ENCODE peak calls at places on chromosomes 4 and X, in seven cellular contexts. S is brain microvascular endothelial cell, Q is SK-N-SH, H is foreskin fibroblast, R is body of pancreas, C is testis, A is tibial nerve. J is an unnamed sample.

GRCh38 chrX:103756736-103757135 is 19.9 kb upstream of the PLP1 start:
- DNase-seq in S (no peak), Q (no peak), H (no peak), R (no peak), C (no peak), A (no peak), J (no peak)

GRCh38 chrX:139566981-139567380 is 36.4 kb downstream of the F9 start:
- DNase-seq in S (no peak), Q (no peak), H (no peak), R (no peak), C (no peak), A (no peak), J (no peak)

GRCh38 chr4:97593248-97593647 is 550.0 kb downstream of the STPG2 start:
- DNase-seq in S (no peak), Q (peak), H (no peak), R (no peak), C (no peak), A (no peak), J (no peak)

GRCh38 chr4:142548491-142548890 is 297.6 kb downstream of the INPP4B start:
- DNase-seq in S (no peak), Q (no peak), H (peak), R (no peak), C (no peak), A (no peak), J (no peak)

GRCh38 chr4:3070709-3071500 is 3.4 kb downstream of the HTT-AS start:
- DNase-seq in S (peak), Q (no peak), H (peak), R (no peak), C (no peak), A (no peak), J (no peak)

GRCh38 chrX:150544835-150545790 is 23.3 kb upstream of the MTM1 start:
- DNase-seq in S (no peak), Q (no peak), H (no peak), R (no peak), C (peak), A (no peak), J (no peak)

GRCh38 chrX:1440506-1440905 is 12.2 kb downstream of the ASMTL start:
- DNase-seq in S (no peak), Q (no peak), H (no peak), R (no peak), C (no peak), A (no peak), J (no peak)

GRCh38 chr4:78210694-78211093 is 153.6 kb downstream of the FRAS1 start:
- DNase-seq in S (no peak), Q (no peak), H (no peak), R (no peak), C (no peak), A (no peak), J (no peak)

GRCh38 chr4:144817081-144817480 is 171.1 kb downstream of the HHIP start:
- DNase-seq in S (no peak), Q (no peak), H (no peak), R (no peak), C (no peak), A (no peak), J (no peak)

GRCh38 chr4:7358100-7358735 is 76.5 kb downstream of the PSAPL1 start:
- DNase-seq in S (peak), Q (no peak), H (peak), R (no peak), C (no peak), A (no peak), J (no peak)

GRCh38 chr4:16995451-16995850 is 97.0 kb upstream of the LDB2 start:
- DNase-seq in S (no peak), Q (no peak), H (no peak), R (no peak), C (no peak), A (no peak), J (no peak)

GRCh38 chr4:86493460-86493859 is 100.7 kb upstream of the PTPN13 start:
- DNase-seq in S (no peak), Q (no peak), H (peak), R (no peak), C (no peak), A (no peak), J (no peak)

GRCh38 chr4:177220376-177220775 is 89.3 kb upstream of the NEIL3 start:
- DNase-seq in S (peak), Q (no peak), H (peak), R (no peak), C (no peak), A (no peak), J (no peak)

GRCh38 chrX:101550362-101550761 is at the start of gene ARMCX1:
- DNase-seq in S (peak), Q (peak), H (peak), R (peak), C (peak), A (peak), J (peak)

GRCh38 chr4:86967061-86967460 is 32.2 kb downstream of the AFF1 start:
- DNase-seq in S (no peak), Q (no peak), H (no peak), R (no peak), C (no peak), A (no peak), J (no peak)

GRCh38 chrX:40090961-40091360 is 6.8 kb downstream of the BCOR start:
- DNase-seq in S (no peak), Q (no peak), H (no peak), R (no peak), C (no peak), A (no peak), J (no peak)

GRCh38 chrX:40090050-40090804 is 7.5 kb downstream of the BCOR start:
- DNase-seq in S (no peak), Q (peak), H (peak), R (peak), C (peak), A (no peak), J (no peak)

GRCh38 chr4:8644461-8644891 is 51.9 kb downstream of the CPZ start:
- DNase-seq in S (no peak), Q (no peak), H (no peak), R (no peak), C (no peak), A (no peak), J (no peak)

GRCh38 chr4:29151584-29151983 is 1568.6 kb upstream of the PCDH7 start:
- DNase-seq in S (no peak), Q (no peak), H (no peak), R (no peak), C (no peak), A (no peak), J (no peak)

GRCh38 chrX:153353416-153353815 is 19.5 kb downstream of the ZNF275 start:
- DNase-seq in S (no peak), Q (no peak), H (peak), R (no peak), C (no peak), A (no peak), J (no peak)
- TF ChIP-seq CTCF in S (no peak), Q (no peak), H (no peak), R (no peak), C (no peak), A (no peak), J (no peak)

DNA sequence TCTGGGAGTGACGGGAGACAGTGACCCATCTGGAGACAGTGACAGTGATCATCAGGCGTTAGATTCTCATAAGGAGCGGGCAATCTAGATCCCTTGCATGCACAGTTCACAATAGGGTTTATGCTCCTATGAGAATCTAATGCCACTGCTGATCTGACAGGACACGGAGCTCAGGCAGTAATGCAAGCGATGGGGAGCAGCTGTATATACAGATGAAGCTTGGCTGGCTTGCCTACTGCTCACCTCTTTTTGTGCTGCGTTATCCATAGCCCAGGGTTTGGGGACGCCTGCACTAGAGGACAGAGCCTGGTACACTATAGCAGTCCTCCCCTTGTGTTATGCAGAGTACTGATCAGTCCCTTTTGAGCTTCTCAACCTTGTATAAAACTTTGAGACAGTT is 23.5 kb downstream of the NFKB1 start:
- DNase-seq in S (no peak), Q (no peak), H (no peak), R (no peak), C (no peak), A (no peak), J (no peak)
- TF ChIP-seq CTCF in S (no peak), Q (no peak), H (no peak), R (no peak), C (no peak), A (no peak), J (no peak)

GRCh38 chr4:1636490-1637211 is 47.5 kb downstream of the FAM53A start:
- DNase-seq in S (no peak), Q (no peak), H (no peak), R (no peak), C (no peak), A (no peak), J (no peak)
- TF ChIP-seq CTCF in S (no peak), Q (no peak), H (no peak), R (no peak), C (no peak), A (no peak), J (no peak)

GRCh38 chrX:19886888-19887531 is 390 bp downstream of the SH3KBP1 start:
- DNase-seq in S (no peak), Q (peak), H (peak), R (no peak), C (peak), A (no peak), J (no peak)

GRCh38 chrX:19888419-19888879 is 1.0 kb upstream of the SH3KBP1 start:
- DNase-seq in S (peak), Q (peak), H (peak), R (no peak), C (peak), A (no peak), J (peak)

GRCh38 chrX:19886375-19886774 is 1.0 kb downstream of the SH3KBP1 start:
- DNase-seq in S (no peak), Q (no peak), H (no peak), R (no peak), C (no peak), A (no peak), J (no peak)

GRCh38 chrX:19893722-19894121 is 6.3 kb upstream of the SH3KBP1 start:
- DNase-seq in S (peak), Q (no peak), H (peak), R (no peak), C (no peak), A (no peak), J (no peak)

GRCh38 chrX:19889582-19890342 is 2.4 kb upstream of the SH3KBP1 start:
- DNase-seq in S (peak), Q (no peak), H (peak), R (peak), C (peak), A (no peak), J (no peak)
- TF ChIP-seq CTCF in S (peak), Q (peak), H (no peak), R (no peak), C (no peak), A (no peak), J (no peak)

GRCh38 chr4:14700544-14700943 is 301.7 kb upstream of the CPEB2 start:
- DNase-seq in S (no peak), Q (no peak), H (no peak), R (peak), C (no peak), A (no peak), J (no peak)
- TF ChIP-seq CTCF in S (no peak), Q (no peak), H (no peak), R (no peak), C (no peak), A (no peak), J (no peak)

GRCh38 chr4:81870275-81870674 is 398.6 kb upstream of the RASGEF1B start:
- DNase-seq in S (no peak), Q (no peak), H (no peak), R (no peak), C (no peak), A (no peak), J (no peak)
- TF ChIP-seq CTCF in S (no peak), Q (no peak), H (no peak), R (no peak), C (no peak), A (no peak), J (no peak)

GRCh38 chr4:5461477-5461876 is 246.9 kb downstream of the EVC2 start:
- DNase-seq in S (no peak), Q (no peak), H (no peak), R (no peak), C (no peak), A (no peak), J (no peak)

GRCh38 chr4:5462254-5462835 is 246.0 kb downstream of the EVC2 start:
- DNase-seq in S (no peak), Q (no peak), H (no peak), R (no peak), C (no peak), A (no peak), J (no peak)

GRCh38 chr4:5459236-5459635 is 249.1 kb downstream of the EVC2 start:
- DNase-seq in S (no peak), Q (no peak), H (no peak), R (no peak), C (no peak), A (no peak), J (no peak)

GRCh38 chr4:5458676-5459075 is 249.7 kb downstream of the EVC2 start:
- DNase-seq in S (no peak), Q (no peak), H (no peak), R (no peak), C (no peak), A (no peak), J (no peak)

GRCh38 chr4:5460106-5460801 is 248.1 kb downstream of the EVC2 start:
- DNase-seq in S (peak), Q (peak), H (peak), R (peak), C (no peak), A (no peak), J (no peak)
- TF ChIP-seq CTCF in S (peak), Q (peak), H (peak), R (peak), C (peak), A (no peak), J (peak)

J was measured in D721Med.